ENCODE peak calls at places on chromosome 7, in four cellular contexts. E is lower lobe of right lung, X is H9, Z is caudate nucleus. Q is an unnamed sample.

GRCh38 chr7:100215895-100216294 is 3.9 kb upstream of the PVRIG start:
- DNase-seq in E (no peak), X (no peak), Z (no peak), Q (no peak)

GRCh38 chr7:16083931-16084330 is 337.4 kb downstream of the CRPPA start:
- DNase-seq in E (no peak), X (no peak), Z (no peak), Q (no peak)

GRCh38 chr7:45919947-45920542 is 1.0 kb downstream of the IGFBP3 start:
- DNase-seq in E (no peak), X (no peak), Z (no peak), Q (no peak)

GRCh38 chr7:22672892-22673637 is 53.9 kb upstream of the IL6 start:
- DNase-seq in E (no peak), X (no peak), Z (no peak), Q (no peak)

GRCh38 chr7:137316643-137317042 is 26.9 kb downstream of the PTN start:
- DNase-seq in E (no peak), X (no peak), Z (no peak), Q (no peak)

GRCh38 chr7:150788474-150789269 is 11.5 kb downstream of the TMEM176B start:
- DNase-seq in E (no peak), X (no peak), Z (no peak), Q (no peak)

GRCh38 chr7:156618078-156618790 is 22.3 kb upstream of the RNF32 start:
- DNase-seq in E (no peak), X (no peak), Z (no peak), Q (no peak)

GRCh38 chr7:110853263-110853662 is 237.7 kb upstream of the LRRN3 start:
- DNase-seq in E (no peak), X (no peak), Z (no peak), Q (no peak)

GRCh38 chr7:32858648-32859047 is 32.9 kb downstream of the KBTBD2 start:
- DNase-seq in E (no peak), X (no peak), Z (no peak), Q (no peak)

GRCh38 chr7:106050002-106050742 is 61.9 kb downstream of the SYPL1 start:
- DNase-seq in E (no peak), X (peak; percentile 58), Z (no peak), Q (no peak)

GRCh38 chr7:153640586-153640985 is 411.6 kb upstream of the DPP6 start:
- DNase-seq in E (no peak), X (no peak), Z (no peak), Q (no peak)

GRCh38 chr7:25775570-25775969 is 376.4 kb upstream of the NFE2L3 start:
- DNase-seq in E (no peak), X (no peak), Z (no peak), Q (no peak)
- H3K27ac ChIP-seq in E (no peak overlapping the region), X (no peak overlapping the region), Z (no peak overlapping the region), Q (no peak overlapping the region)

GRCh38 chr7:26155531-26156375 is 3.8 kb downstream of the NFE2L3 start:
- DNase-seq in E (no peak), X (peak; percentile 39), Z (no peak), Q (no peak)
- H3K27ac ChIP-seq in E (peak overlapping the region; percentile 20), X (no peak overlapping the region), Z (no peak overlapping the region), Q (no peak overlapping the region)

GRCh38 chr7:101814996-101815825 is 2.2 kb upstream of the CUX1 start:
- DNase-seq in E (peak; percentile 56), X (peak; percentile 62), Z (peak; percentile 52), Q (no peak)

GRCh38 chr7:101814081-101814995 is 3.1 kb upstream of the CUX1 start:
- DNase-seq in E (peak; percentile 82), X (peak; percentile 75), Z (peak; percentile 37), Q (no peak)

GRCh38 chr7:101816499-101817030 is 861 bp upstream of the CUX1 start:
- DNase-seq in E (peak; percentile 59), X (no peak), Z (peak; percentile 39), Q (no peak)

GRCh38 chr7:101817031-101817929 is at the start of gene CUX1:
- DNase-seq in E (peak; percentile 60), X (peak; percentile 33), Z (no peak), Q (no peak)

DNA sequence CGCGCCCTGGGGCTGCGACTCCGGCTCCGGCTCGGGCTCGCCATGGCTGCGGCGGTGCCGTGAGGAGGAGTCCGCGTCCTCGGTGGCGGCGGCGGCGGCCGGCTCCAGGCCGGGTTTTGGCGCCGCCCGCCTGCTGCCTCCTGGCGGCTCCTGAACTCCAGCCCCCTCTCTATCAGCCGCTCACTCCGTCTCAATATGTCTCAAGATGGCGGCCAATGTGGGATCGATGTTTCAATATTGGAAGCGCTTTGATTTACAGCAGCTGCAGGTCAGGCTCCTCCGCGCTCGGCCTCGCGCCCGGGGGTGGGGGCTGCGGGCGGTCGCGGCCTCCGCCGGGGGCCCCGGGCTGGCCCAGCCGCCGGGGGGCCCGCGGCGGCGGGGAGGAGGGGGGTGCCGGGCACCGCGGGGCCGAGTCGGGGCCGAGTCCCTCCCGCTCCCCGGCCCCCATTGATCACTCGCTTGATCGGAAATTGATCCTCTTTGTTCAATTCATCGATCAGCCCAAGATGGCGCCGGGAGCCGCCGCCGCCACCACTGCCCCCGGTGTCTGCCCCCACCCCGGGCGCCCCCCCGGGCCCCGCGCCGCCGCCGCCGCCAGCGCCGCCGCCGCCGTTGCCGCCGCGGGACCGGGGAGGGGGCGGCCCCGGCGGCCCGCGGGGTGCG is 1.5 kb upstream of the CUX1 start:
- DNase-seq in E (peak; percentile 82), X (peak; percentile 79), Z (peak; percentile 52), Q (no peak)
- H3K27ac ChIP-seq in E (peak overlapping the region; percentile 58), X (no peak overlapping the region), Z (no peak overlapping the region), Q (no peak overlapping the region)

GRCh38 chr7:55134786-55135185 is 116.0 kb downstream of the EGFR start:
- DNase-seq in E (no peak), X (no peak), Z (no peak), Q (no peak)

GRCh38 chr7:55132550-55132889 is 113.7 kb downstream of the EGFR start:
- DNase-seq in E (no peak), X (no peak), Z (no peak), Q (no peak)

GRCh38 chr7:55135462-55135861 is 116.6 kb downstream of the EGFR start:
- DNase-seq in E (no peak), X (no peak), Z (no peak), Q (no peak)

GRCh38 chr7:55132890-55133551 is 114.2 kb downstream of the EGFR start:
- DNase-seq in E (no peak), X (no peak), Z (no peak), Q (no peak)

GRCh38 chr7:55133630-55134392 is 115.0 kb downstream of the EGFR start:
- DNase-seq in E (no peak), X (no peak), Z (no peak), Q (no peak)
- H3K27ac ChIP-seq in E (peak overlapping the region; percentile 71), X (no peak overlapping the region), Z (peak overlapping the region; percentile 65), Q (peak overlapping the region; percentile 79)

GRCh38 chr7:25842201-25842726 is 309.7 kb upstream of the NFE2L3 start:
- DNase-seq in E (no peak), X (no peak), Z (no peak), Q (no peak)
- H3K27ac ChIP-seq in E (no peak overlapping the region), X (no peak overlapping the region), Z (no peak overlapping the region), Q (no peak overlapping the region)

DNA sequence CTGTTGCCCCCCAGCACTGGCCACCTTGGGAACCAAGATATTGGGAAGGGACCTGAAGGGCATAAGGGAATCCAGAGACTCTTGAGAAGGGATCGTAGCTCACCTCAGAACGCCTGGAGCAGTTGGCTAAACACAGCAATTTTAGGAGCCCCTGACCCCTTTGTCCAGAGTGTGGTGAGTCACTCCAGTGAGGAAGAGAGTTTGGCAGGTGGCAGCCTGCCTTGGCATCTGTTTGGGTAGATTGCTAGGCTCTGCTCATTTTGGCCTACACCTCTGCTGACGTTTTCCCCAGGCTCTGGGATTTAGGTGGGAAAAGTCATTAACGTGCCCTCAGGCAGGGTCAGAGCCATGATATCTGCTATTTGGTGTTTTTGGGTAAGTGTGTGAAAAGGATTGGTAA is 100.6 kb downstream of the GRB10 start:
- DNase-seq in E (no peak), X (no peak), Z (no peak), Q (no peak)
- H3K27ac ChIP-seq in E (no peak overlapping the region), X (no peak overlapping the region), Z (no peak overlapping the region), Q (peak overlapping the region; percentile 33)

Q was measured in breast epithelium.